ENCODE peak calls at places on chromosomes 7 and 10, in five cellular contexts. Z is NCI-H1092 treated with DMSO at 0.1 percent for 48 hours, Y is transverse colon, A is NCI-H2081 treated with DMSO at 0.1 percent for 48 hours, J is Daoy. H is an unnamed sample.
A peak's percentile ranks its signal among the peaks of the same experiment; 100 is the strongest.

GRCh38 chr10:129959544-129960492 is 4.3 kb downstream of the EBF3 start:
- DNase-seq in J (no peak), Z (no peak), A (no peak), Y (no peak), H (no peak)

GRCh38 chr7:121480058-121480457 is 84.0 kb upstream of the FAM3C start:
- DNase-seq in Z (no peak), Y (no peak), A (no peak), J (no peak), H (no peak)

GRCh38 chr7:98210513-98211220 is 572 bp upstream of the BHLHA15 start:
- DNase-seq in Y (peak; percentile 24), Z (peak; percentile 7), A (no peak), J (no peak), H (no peak)

GRCh38 chr10:73886085-73886529 is 11.8 kb upstream of the CAMK2G start:
- DNase-seq in Y (peak; percentile 72), Z (peak; percentile 61), A (no peak), J (peak; percentile 78), H (peak; percentile 59)

GRCh38 chr7:26141077-26141476 is 10.9 kb upstream of the NFE2L3 start:
- DNase-seq in Z (no peak), A (no peak), J (no peak), Y (no peak), H (no peak)

GRCh38 chr7:137656227-137656849 is 190.4 kb downstream of the DGKI start:
- DNase-seq in Y (peak; percentile 79), Z (peak; percentile 78), A (peak; percentile 49), J (peak; percentile 72), H (peak; percentile 88)

GRCh38 chr10:340646-341045 is 205.4 kb downstream of the ZMYND11 start:
- DNase-seq in Z (no peak), A (no peak), Y (no peak), J (no peak), H (no peak)

GRCh38 chr10:89576022-89576421 is 40.6 kb upstream of the SLC16A12 start:
- DNase-seq in Z (no peak), J (no peak), Y (no peak), A (no peak), H (no peak)

GRCh38 chr7:70042533-70042932 is 444.3 kb downstream of the AUTS2 start:
- DNase-seq in A (no peak), J (peak; percentile 71), Z (peak; percentile 25), Y (no peak), H (no peak)

GRCh38 chr10:72754275-72755032 is 62.5 kb downstream of the MCU start:
- DNase-seq in Z (no peak), A (no peak), Y (no peak), J (no peak), H (no peak)

GRCh38 chr7:150973571-150974451 is 4.3 kb downstream of the KCNH2 start:
- DNase-seq in Y (peak; percentile 77), J (no peak), Z (peak; percentile 38), A (peak; percentile 73), H (peak; percentile 84)

GRCh38 chr10:133117688-133118071 is 30.0 kb downstream of the ADGRA1 start:
- DNase-seq in Z (no peak), A (no peak), J (no peak), Y (no peak), H (no peak)

GRCh38 chr7:152383341-152384234 is 52.2 kb downstream of the KMT2C start:
- DNase-seq in J (peak; percentile 77), Y (no peak), Z (no peak), A (no peak), H (no peak)

GRCh38 chr10:60663850-60664249 is 114.4 kb upstream of the CDK1 start:
- DNase-seq in Z (peak; percentile 82), A (peak; percentile 60), J (no peak), Y (no peak), H (no peak)

H was measured in mucosa of descending colon.